ENCODE peak calls at places on chromosomes 5 and 9, in five cellular contexts. X is dorsolateral prefrontal cortex, B is adrenal gland, M is body of pancreas, A is GM23248. S is an unnamed sample.
A peak's percentile ranks its signal among the peaks of the same experiment; 100 is the strongest.

GRCh38 chr5:40630166-40630565 is 49.5 kb upstream of the PTGER4 start:
- DNase-seq in X (no peak), B (no peak), M (no peak), A (no peak), S (no peak)

GRCh38 chr5:16712600-16712999 is 95.8 kb upstream of the RETREG1 start:
- DNase-seq in X (no peak), B (no peak), M (no peak), A (no peak), S (no peak)

GRCh38 chr5:32362527-32362926 is 49.8 kb upstream of the MTMR12 start:
- DNase-seq in X (no peak), B (no peak), M (no peak), A (no peak), S (no peak)

GRCh38 chr5:133939668-133940067 is 28.8 kb downstream of the C5orf15 start:
- DNase-seq in X (no peak), B (no peak), M (no peak), A (no peak), S (no peak)

GRCh38 chr9:90999425-91000397 is 198.1 kb downstream of the SYK start:
- DNase-seq in X (no peak), B (no peak), M (no peak), A (no peak), S (no peak)

GRCh38 chr5:175479125-175479881 is 943 bp downstream of the SFXN1 start:
- DNase-seq in X (no peak), B (peak; percentile 57), M (no peak), A (peak; percentile 26), S (peak; percentile 30)

GRCh38 chr9:18980124-18980660 is 52.8 kb downstream of the SAXO1 start:
- DNase-seq in X (no peak), B (no peak), M (no peak), A (peak; percentile 29), S (no peak)

GRCh38 chr5:125196479-125197183 is 450.2 kb upstream of the ZNF608 start:
- DNase-seq in X (no peak), B (no peak), M (no peak), A (no peak), S (no peak)

GRCh38 chr5:95730730-95731570 is at the start of gene RHOBTB3:
- DNase-seq in X (peak; percentile 91), B (peak; percentile 98), M (peak; percentile 96), A (peak; percentile 92), S (peak; percentile 91)

GRCh38 chr9:76472925-76473324 is 13.9 kb downstream of the GCNT1 start:
- DNase-seq in X (no peak), B (no peak), M (no peak), A (no peak), S (no peak)

GRCh38 chr5:72363146-72363802 is 43.1 kb downstream of the PTCD2 start:
- DNase-seq in X (no peak), B (no peak), M (no peak), A (peak; percentile 90), S (no peak)

GRCh38 chr5:173890195-173890951 is 2.2 kb downstream of the CPEB4 start:
- DNase-seq in X (peak; percentile 76), B (peak; percentile 85), M (peak; percentile 41), A (peak; percentile 54), S (peak; percentile 51)

GRCh38 chr5:37495668-37496067 is 116.5 kb downstream of the WDR70 start:
- DNase-seq in X (no peak), B (no peak), M (no peak), A (peak; percentile 88), S (no peak)

GRCh38 chr5:55593115-55593472 is 58.3 kb upstream of the PLPP1 start:
- DNase-seq in X (no peak), B (no peak), M (no peak), A (no peak), S (no peak)

GRCh38 chr5:160229190-160229742 is at the start of gene FABP6:
- DNase-seq in X (no peak), B (no peak), M (no peak), A (no peak), S (no peak)

GRCh38 chr5:150279618-150280017 is 10.0 kb downstream of the CAMK2A start:
- DNase-seq in X (no peak), B (no peak), M (no peak), A (no peak), S (peak; percentile 59)

GRCh38 chr9:132769895-132770774 is 99.9 kb downstream of the GTF3C4 start:
- DNase-seq in X (no peak), B (peak; percentile 84), M (peak; percentile 69), A (peak; percentile 81), S (no peak)

GRCh38 chr9:129962889-129963703 is 79.9 kb downstream of the FNBP1 start:
- DNase-seq in X (no peak), B (peak; percentile 80), M (no peak), A (peak; percentile 74), S (no peak)

GRCh38 chr5:111143910-111144309 is 51.8 kb downstream of the WDR36 start:
- DNase-seq in X (peak; percentile 64), B (peak; percentile 73), M (peak; percentile 19), A (peak; percentile 96), S (no peak)

GRCh38 chr9:18658764-18659705 is 185.1 kb downstream of the ADAMTSL1 start:
- DNase-seq in X (no peak), B (no peak), M (no peak), A (peak; percentile 79), S (no peak)

GRCh38 chr9:18942801-18943200 is 90.2 kb downstream of the SAXO1 start:
- DNase-seq in X (no peak), B (no peak), M (no peak), A (no peak), S (no peak)

GRCh38 chr9:135343733-135344522 is 135.7 kb upstream of the PPP1R26 start:
- DNase-seq in X (peak; percentile 76), B (peak; percentile 77), M (peak; percentile 78), A (peak; percentile 57), S (peak; percentile 93)

GRCh38 chr5:115209279-115209678 is 39.6 kb upstream of the TRIM36 start:
- DNase-seq in X (no peak), B (peak; percentile 62), M (peak; percentile 27), A (no peak), S (no peak)

GRCh38 chr9:6198251-6198650 is 17.4 kb upstream of the IL33 start:
- DNase-seq in X (no peak), B (no peak), M (no peak), A (no peak), S (no peak)

GRCh38 chr5:138629383-138629782 is 54.2 kb upstream of the HSPA9 start:
- DNase-seq in X (no peak), B (no peak), M (no peak), A (no peak), S (no peak)

DNA sequence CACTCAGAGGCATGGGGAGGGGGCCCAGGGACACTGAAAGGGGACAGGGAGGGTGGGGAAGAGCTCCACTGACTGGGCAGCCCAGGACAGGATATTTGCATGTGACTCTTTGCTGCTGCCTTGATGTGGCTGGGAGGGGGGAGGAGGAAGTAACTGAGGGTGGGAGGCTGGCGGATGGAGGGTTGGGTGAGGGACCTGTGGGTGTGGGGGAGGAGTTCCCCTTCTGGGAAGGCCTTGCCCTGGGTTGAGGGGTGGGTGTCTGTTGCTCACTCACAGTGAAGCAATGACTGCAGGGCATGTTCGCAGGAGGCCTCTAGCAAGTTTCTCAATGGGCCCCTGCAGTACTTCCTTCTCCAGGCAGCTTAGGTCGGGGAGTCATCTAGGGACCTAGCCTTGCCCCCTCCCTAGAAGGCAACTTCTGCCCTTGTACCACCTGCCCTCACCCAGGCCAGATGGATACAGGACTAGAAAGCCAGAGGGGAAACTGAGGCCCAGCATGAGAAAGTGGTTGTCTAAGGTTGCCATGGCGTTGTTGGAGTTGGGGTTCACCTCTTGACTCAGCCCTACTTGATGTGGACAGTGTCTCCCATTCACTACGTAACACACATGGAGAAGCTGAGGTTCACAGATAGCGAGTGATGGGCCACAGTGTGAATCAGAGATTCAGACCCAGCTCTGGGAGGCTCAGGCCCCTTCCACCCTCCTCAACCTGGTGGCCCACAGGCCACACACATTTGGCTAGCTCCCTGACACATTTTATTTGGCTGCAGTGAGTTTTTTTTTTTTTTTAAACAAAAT is 3.0 kb downstream of the GRK6 start:
- DNase-seq in X (no peak), B (peak; percentile 75), M (peak; percentile 24), A (no peak), S (no peak)
- H3K4me3 ChIP-seq in X (no peak overlapping the region), B (no peak overlapping the region), M (no peak overlapping the region), A (no peak overlapping the region), S (no peak overlapping the region)

GRCh38 chr5:74866653-74867162 is 521 bp upstream of the FAM169A start:
- DNase-seq in X (peak; percentile 51), B (no peak), M (no peak), A (no peak), S (peak; percentile 72)

GRCh38 chr5:74863726-74864125 is 2.5 kb downstream of the FAM169A start:
- DNase-seq in X (no peak), B (no peak), M (no peak), A (no peak), S (no peak)

GRCh38 chr5:74865293-74865798 is 841 bp downstream of the FAM169A start:
- DNase-seq in X (no peak), B (no peak), M (no peak), A (no peak), S (peak; percentile 55)

GRCh38 chr5:74865799-74866652 is at the start of gene FAM169A:
- DNase-seq in X (peak; percentile 55), B (no peak), M (peak; percentile 28), A (peak; percentile 68), S (peak; percentile 87)

GRCh38 chr5:74864823-74865222 is 1.4 kb downstream of the FAM169A start:
- DNase-seq in X (no peak), B (no peak), M (no peak), A (no peak), S (peak; percentile 33)
- H3K4me3 ChIP-seq in X (peak overlapping the region; percentile 77), B (no peak overlapping the region), M (no peak overlapping the region), A (no peak overlapping the region), S (no peak overlapping the region)

GRCh38 chr5:85288914-85289313 is 904.2 kb upstream of the EDIL3 start:
- DNase-seq in X (no peak), B (no peak), M (no peak), A (no peak), S (no peak)

DNA sequence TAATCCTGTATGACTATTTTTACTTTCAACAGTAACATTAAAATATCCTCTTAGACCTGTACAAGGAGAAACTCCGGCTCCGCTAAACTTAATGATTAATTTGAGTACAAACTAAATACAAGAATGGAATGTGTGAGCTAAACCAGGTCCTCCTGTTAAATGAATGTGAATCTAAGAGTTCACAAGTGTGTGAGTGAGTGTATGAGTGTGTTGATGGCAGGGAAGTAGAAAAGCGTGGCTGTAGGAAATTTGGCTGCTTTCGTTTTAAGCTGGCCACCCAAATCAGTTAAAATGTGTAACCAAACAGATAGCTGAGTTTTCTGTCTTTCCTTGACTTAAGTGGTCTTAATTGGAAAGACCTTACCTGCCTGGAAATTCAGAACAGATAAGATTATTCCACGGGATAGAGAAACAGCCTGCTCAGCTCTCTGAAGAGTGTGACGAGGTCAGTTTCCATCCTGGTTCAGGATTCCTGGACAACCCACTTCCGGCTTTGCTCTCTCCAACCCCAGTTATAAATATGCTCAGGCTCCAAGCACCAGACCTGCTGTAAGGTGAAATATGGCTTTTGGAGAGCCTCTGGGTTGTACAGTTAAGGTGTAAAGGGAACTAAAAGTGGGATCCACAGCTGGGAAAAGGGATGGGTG is 908.6 kb upstream of the EDIL3 start:
- DNase-seq in X (no peak), B (no peak), M (peak; percentile 34), A (no peak), S (no peak)
- H3K4me3 ChIP-seq in X (no peak overlapping the region), B (no peak overlapping the region), M (no peak overlapping the region), A (no peak overlapping the region), S (peak overlapping the region; percentile 46)

DNA sequence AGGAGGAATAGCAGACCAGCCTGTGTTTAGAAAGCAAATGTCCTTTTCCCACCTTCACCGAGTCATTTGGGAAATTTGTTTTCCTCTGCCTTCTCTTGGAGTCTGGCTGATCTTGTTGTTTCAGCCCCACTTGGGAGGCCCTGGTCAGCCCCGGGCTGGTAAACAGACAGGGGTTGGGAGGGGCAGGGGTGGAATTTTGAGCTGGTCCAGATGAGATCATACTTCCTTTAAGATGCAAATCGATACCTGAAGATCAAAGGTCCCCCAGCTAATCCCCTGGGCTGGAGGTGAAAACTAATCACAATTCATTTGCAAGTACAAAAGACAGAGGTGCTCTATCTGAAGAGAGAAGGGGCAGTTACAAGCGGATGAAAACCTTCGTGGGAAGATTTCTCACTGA is 118.4 kb downstream of the PAPPA start:
- DNase-seq in X (no peak), B (no peak), M (no peak), A (no peak), S (no peak)
- H3K4me3 ChIP-seq in X (no peak overlapping the region), B (no peak overlapping the region), M (no peak overlapping the region), A (no peak overlapping the region), S (no peak overlapping the region)

S was measured in SK-N-SH.